ENCODE peak calls at places on chromosomes 16 and 17, in ten cellular contexts. One of them, this sample, is unnamed.
A peak's percentile ranks its signal among the peaks of the same experiment; 100 is the strongest.

GRCh38 chr16:57570301-57571070 is 28.0 kb downstream of the ADGRG5 start:
- DNase-seq in COR-L47: no peak
- DNase-seq in mucosa of gallbladder: no peak
- DNase-seq in GDM1: no peak
- DNase-seq in activated T-helper 2 cell treated with anti-CD3 and anti-CD28 coated beads, Interferon-gamma antibody, Interleukin-2, Interleukin-4, amounts not matched to agents 10 μg/mL and 5 μg/mL and 100 μg/mL, durations not matched to agents 14 hours and 24 hours and 36 hours: no peak
- DNase-seq in fibroblast of the conjunctiva: no peak
- DNase-seq in RWPE1: no peak
- DNase-seq in T-helper 2 cell: no peak
- DNase-seq in posterior cingulate gyrus: no peak
- DNase-seq in activated CD4-positive, alpha-beta memory T cell treated with anti-CD3 and anti-CD28 coated beads, Interleukin-2, amount 10 ng/mL, durations not matched to agents 7 days and 5 days: no peak
- DNase-seq in this sample: no peak

GRCh38 chr16:17529982-17530760 is 59.4 kb upstream of the XYLT1 start:
- DNase-seq in activated CD4-positive, alpha-beta memory T cell treated with anti-CD3 and anti-CD28 coated beads, Interleukin-2, amount 10 ng/mL, durations not matched to agents 7 days and 5 days: peak; percentile 51
- DNase-seq in mucosa of gallbladder: no peak
- DNase-seq in T-helper 2 cell: no peak
- DNase-seq in fibroblast of the conjunctiva: no peak
- DNase-seq in RWPE1: no peak
- DNase-seq in posterior cingulate gyrus: no peak
- DNase-seq in activated T-helper 2 cell treated with anti-CD3 and anti-CD28 coated beads, Interferon-gamma antibody, Interleukin-2, Interleukin-4, amounts not matched to agents 10 μg/mL and 5 μg/mL and 100 μg/mL, durations not matched to agents 14 hours and 24 hours and 36 hours: peak; percentile 42
- DNase-seq in GDM1: no peak
- DNase-seq in COR-L47: no peak
- DNase-seq in this sample: no peak

GRCh38 chr17:31580331-31581021 is 189.0 kb downstream of the RAB11FIP4 start:
- DNase-seq in T-helper 2 cell: no peak
- DNase-seq in RWPE1: peak; percentile 89
- DNase-seq in activated CD4-positive, alpha-beta memory T cell treated with anti-CD3 and anti-CD28 coated beads, Interleukin-2, amount 10 ng/mL, durations not matched to agents 7 days and 5 days: no peak
- DNase-seq in mucosa of gallbladder: no peak
- DNase-seq in fibroblast of the conjunctiva: no peak
- DNase-seq in GDM1: no peak
- DNase-seq in posterior cingulate gyrus: no peak
- DNase-seq in COR-L47: no peak
- DNase-seq in activated T-helper 2 cell treated with anti-CD3 and anti-CD28 coated beads, Interferon-gamma antibody, Interleukin-2, Interleukin-4, amounts not matched to agents 10 μg/mL and 5 μg/mL and 100 μg/mL, durations not matched to agents 14 hours and 24 hours and 36 hours: no peak
- DNase-seq in this sample: peak; percentile 85

GRCh38 chr16:79599837-79600635 is 501 bp downstream of the MAF start:
- DNase-seq in GDM1: peak; percentile 10
- DNase-seq in activated CD4-positive, alpha-beta memory T cell treated with anti-CD3 and anti-CD28 coated beads, Interleukin-2, amount 10 ng/mL, durations not matched to agents 7 days and 5 days: peak; percentile 67
- DNase-seq in T-helper 2 cell: no peak
- DNase-seq in posterior cingulate gyrus: peak; percentile 47
- DNase-seq in fibroblast of the conjunctiva: no peak
- DNase-seq in RWPE1: peak; percentile 41
- DNase-seq in COR-L47: no peak
- DNase-seq in activated T-helper 2 cell treated with anti-CD3 and anti-CD28 coated beads, Interferon-gamma antibody, Interleukin-2, Interleukin-4, amounts not matched to agents 10 μg/mL and 5 μg/mL and 100 μg/mL, durations not matched to agents 14 hours and 24 hours and 36 hours: peak; percentile 56
- DNase-seq in mucosa of gallbladder: peak; percentile 61
- DNase-seq in this sample: peak; percentile 73

GRCh38 chr16:8665529-8665928 is 8.9 kb upstream of the ABAT start:
- DNase-seq in COR-L47: no peak
- DNase-seq in activated CD4-positive, alpha-beta memory T cell treated with anti-CD3 and anti-CD28 coated beads, Interleukin-2, amount 10 ng/mL, durations not matched to agents 7 days and 5 days: no peak
- DNase-seq in activated T-helper 2 cell treated with anti-CD3 and anti-CD28 coated beads, Interferon-gamma antibody, Interleukin-2, Interleukin-4, amounts not matched to agents 10 μg/mL and 5 μg/mL and 100 μg/mL, durations not matched to agents 14 hours and 24 hours and 36 hours: no peak
- DNase-seq in fibroblast of the conjunctiva: no peak
- DNase-seq in posterior cingulate gyrus: no peak
- DNase-seq in mucosa of gallbladder: no peak
- DNase-seq in T-helper 2 cell: no peak
- DNase-seq in RWPE1: no peak
- DNase-seq in GDM1: no peak
- DNase-seq in this sample: no peak

GRCh38 chr17:76179496-76180467 is 38.7 kb upstream of the FOXJ1 start:
- DNase-seq in T-helper 2 cell: no peak
- DNase-seq in RWPE1: no peak
- DNase-seq in posterior cingulate gyrus: no peak
- DNase-seq in fibroblast of the conjunctiva: no peak
- DNase-seq in COR-L47: no peak
- DNase-seq in activated T-helper 2 cell treated with anti-CD3 and anti-CD28 coated beads, Interferon-gamma antibody, Interleukin-2, Interleukin-4, amounts not matched to agents 10 μg/mL and 5 μg/mL and 100 μg/mL, durations not matched to agents 14 hours and 24 hours and 36 hours: peak; percentile 44
- DNase-seq in mucosa of gallbladder: no peak
- DNase-seq in GDM1: no peak
- DNase-seq in activated CD4-positive, alpha-beta memory T cell treated with anti-CD3 and anti-CD28 coated beads, Interleukin-2, amount 10 ng/mL, durations not matched to agents 7 days and 5 days: peak; percentile 56
- DNase-seq in this sample: peak; percentile 12

GRCh38 chr16:51201604-51202003 is 50.5 kb upstream of the SALL1 start:
- DNase-seq in mucosa of gallbladder: no peak
- DNase-seq in COR-L47: no peak
- DNase-seq in fibroblast of the conjunctiva: no peak
- DNase-seq in T-helper 2 cell: no peak
- DNase-seq in RWPE1: no peak
- DNase-seq in activated T-helper 2 cell treated with anti-CD3 and anti-CD28 coated beads, Interferon-gamma antibody, Interleukin-2, Interleukin-4, amounts not matched to agents 10 μg/mL and 5 μg/mL and 100 μg/mL, durations not matched to agents 14 hours and 24 hours and 36 hours: no peak
- DNase-seq in GDM1: no peak
- DNase-seq in activated CD4-positive, alpha-beta memory T cell treated with anti-CD3 and anti-CD28 coated beads, Interleukin-2, amount 10 ng/mL, durations not matched to agents 7 days and 5 days: no peak
- DNase-seq in posterior cingulate gyrus: no peak
- DNase-seq in this sample: no peak

GRCh38 chr16:1613728-1614225 is 1.6 kb downstream of the CRAMP1 start:
- DNase-seq in activated T-helper 2 cell treated with anti-CD3 and anti-CD28 coated beads, Interferon-gamma antibody, Interleukin-2, Interleukin-4, amounts not matched to agents 10 μg/mL and 5 μg/mL and 100 μg/mL, durations not matched to agents 14 hours and 24 hours and 36 hours: no peak
- DNase-seq in fibroblast of the conjunctiva: no peak
- DNase-seq in activated CD4-positive, alpha-beta memory T cell treated with anti-CD3 and anti-CD28 coated beads, Interleukin-2, amount 10 ng/mL, durations not matched to agents 7 days and 5 days: peak; percentile 25
- DNase-seq in T-helper 2 cell: no peak
- DNase-seq in RWPE1: peak; percentile 36
- DNase-seq in GDM1: no peak
- DNase-seq in posterior cingulate gyrus: no peak
- DNase-seq in COR-L47: no peak
- DNase-seq in mucosa of gallbladder: no peak
- DNase-seq in this sample: no peak

GRCh38 chr17:28887871-28888471 is 9.6 kb downstream of the FLOT2 start:
- DNase-seq in fibroblast of the conjunctiva: no peak
- DNase-seq in mucosa of gallbladder: no peak
- DNase-seq in RWPE1: no peak
- DNase-seq in COR-L47: no peak
- DNase-seq in GDM1: no peak
- DNase-seq in activated CD4-positive, alpha-beta memory T cell treated with anti-CD3 and anti-CD28 coated beads, Interleukin-2, amount 10 ng/mL, durations not matched to agents 7 days and 5 days: no peak
- DNase-seq in posterior cingulate gyrus: no peak
- DNase-seq in T-helper 2 cell: no peak
- DNase-seq in activated T-helper 2 cell treated with anti-CD3 and anti-CD28 coated beads, Interferon-gamma antibody, Interleukin-2, Interleukin-4, amounts not matched to agents 10 μg/mL and 5 μg/mL and 100 μg/mL, durations not matched to agents 14 hours and 24 hours and 36 hours: no peak
- DNase-seq in this sample: no peak

GRCh38 chr17:80703109-80703508 is 158.5 kb downstream of the RPTOR start:
- DNase-seq in activated CD4-positive, alpha-beta memory T cell treated with anti-CD3 and anti-CD28 coated beads, Interleukin-2, amount 10 ng/mL, durations not matched to agents 7 days and 5 days: peak; percentile 47
- DNase-seq in T-helper 2 cell: no peak
- DNase-seq in GDM1: no peak
- DNase-seq in activated T-helper 2 cell treated with anti-CD3 and anti-CD28 coated beads, Interferon-gamma antibody, Interleukin-2, Interleukin-4, amounts not matched to agents 10 μg/mL and 5 μg/mL and 100 μg/mL, durations not matched to agents 14 hours and 24 hours and 36 hours: no peak
- DNase-seq in mucosa of gallbladder: no peak
- DNase-seq in RWPE1: no peak
- DNase-seq in fibroblast of the conjunctiva: no peak
- DNase-seq in COR-L47: no peak
- DNase-seq in posterior cingulate gyrus: no peak
- DNase-seq in this sample: no peak

GRCh38 chr17:48603959-48604769 is 622 bp downstream of the HOXB6 start:
- DNase-seq in mucosa of gallbladder: no peak
- DNase-seq in activated T-helper 2 cell treated with anti-CD3 and anti-CD28 coated beads, Interferon-gamma antibody, Interleukin-2, Interleukin-4, amounts not matched to agents 10 μg/mL and 5 μg/mL and 100 μg/mL, durations not matched to agents 14 hours and 24 hours and 36 hours: no peak
- DNase-seq in GDM1: no peak
- DNase-seq in posterior cingulate gyrus: no peak
- DNase-seq in T-helper 2 cell: no peak
- DNase-seq in COR-L47: no peak
- DNase-seq in activated CD4-positive, alpha-beta memory T cell treated with anti-CD3 and anti-CD28 coated beads, Interleukin-2, amount 10 ng/mL, durations not matched to agents 7 days and 5 days: no peak
- DNase-seq in RWPE1: no peak
- DNase-seq in fibroblast of the conjunctiva: no peak
- DNase-seq in this sample: no peak

GRCh38 chr17:12328204-12328603 is 307.5 kb downstream of the MAP2K4 start:
- DNase-seq in activated T-helper 2 cell treated with anti-CD3 and anti-CD28 coated beads, Interferon-gamma antibody, Interleukin-2, Interleukin-4, amounts not matched to agents 10 μg/mL and 5 μg/mL and 100 μg/mL, durations not matched to agents 14 hours and 24 hours and 36 hours: no peak
- DNase-seq in T-helper 2 cell: no peak
- DNase-seq in GDM1: no peak
- DNase-seq in COR-L47: no peak
- DNase-seq in activated CD4-positive, alpha-beta memory T cell treated with anti-CD3 and anti-CD28 coated beads, Interleukin-2, amount 10 ng/mL, durations not matched to agents 7 days and 5 days: no peak
- DNase-seq in posterior cingulate gyrus: no peak
- DNase-seq in RWPE1: no peak
- DNase-seq in fibroblast of the conjunctiva: no peak
- DNase-seq in mucosa of gallbladder: no peak
- DNase-seq in this sample: no peak

GRCh38 chr16:12067714-12068401 is 91.3 kb downstream of the SNX29 start:
- DNase-seq in RWPE1: peak; percentile 72
- DNase-seq in activated T-helper 2 cell treated with anti-CD3 and anti-CD28 coated beads, Interferon-gamma antibody, Interleukin-2, Interleukin-4, amounts not matched to agents 10 μg/mL and 5 μg/mL and 100 μg/mL, durations not matched to agents 14 hours and 24 hours and 36 hours: peak; percentile 47
- DNase-seq in fibroblast of the conjunctiva: peak; percentile 83
- DNase-seq in activated CD4-positive, alpha-beta memory T cell treated with anti-CD3 and anti-CD28 coated beads, Interleukin-2, amount 10 ng/mL, durations not matched to agents 7 days and 5 days: peak; percentile 70
- DNase-seq in GDM1: peak; percentile 67
- DNase-seq in posterior cingulate gyrus: peak; percentile 58
- DNase-seq in T-helper 2 cell: no peak
- DNase-seq in mucosa of gallbladder: peak; percentile 59
- DNase-seq in COR-L47: peak; percentile 68
- DNase-seq in this sample: peak; percentile 68

GRCh38 chr17:47295037-47295873 is 28.5 kb upstream of the EFCAB13 start:
- DNase-seq in T-helper 2 cell: no peak
- DNase-seq in mucosa of gallbladder: no peak
- DNase-seq in fibroblast of the conjunctiva: no peak
- DNase-seq in activated CD4-positive, alpha-beta memory T cell treated with anti-CD3 and anti-CD28 coated beads, Interleukin-2, amount 10 ng/mL, durations not matched to agents 7 days and 5 days: no peak
- DNase-seq in activated T-helper 2 cell treated with anti-CD3 and anti-CD28 coated beads, Interferon-gamma antibody, Interleukin-2, Interleukin-4, amounts not matched to agents 10 μg/mL and 5 μg/mL and 100 μg/mL, durations not matched to agents 14 hours and 24 hours and 36 hours: no peak
- DNase-seq in GDM1: no peak
- DNase-seq in posterior cingulate gyrus: peak; percentile 41
- DNase-seq in RWPE1: no peak
- DNase-seq in COR-L47: no peak
- DNase-seq in this sample: no peak

GRCh38 chr17:44763170-44763569 is 4.4 kb downstream of the ADAM11 start:
- DNase-seq in activated CD4-positive, alpha-beta memory T cell treated with anti-CD3 and anti-CD28 coated beads, Interleukin-2, amount 10 ng/mL, durations not matched to agents 7 days and 5 days: no peak
- DNase-seq in RWPE1: no peak
- DNase-seq in COR-L47: no peak
- DNase-seq in posterior cingulate gyrus: no peak
- DNase-seq in GDM1: no peak
- DNase-seq in fibroblast of the conjunctiva: no peak
- DNase-seq in mucosa of gallbladder: no peak
- DNase-seq in T-helper 2 cell: no peak
- DNase-seq in activated T-helper 2 cell treated with anti-CD3 and anti-CD28 coated beads, Interferon-gamma antibody, Interleukin-2, Interleukin-4, amounts not matched to agents 10 μg/mL and 5 μg/mL and 100 μg/mL, durations not matched to agents 14 hours and 24 hours and 36 hours: no peak
- DNase-seq in this sample: no peak

GRCh38 chr17:55067697-55068439 is 99.3 kb downstream of the STXBP4 start:
- DNase-seq in mucosa of gallbladder: no peak
- DNase-seq in activated T-helper 2 cell treated with anti-CD3 and anti-CD28 coated beads, Interferon-gamma antibody, Interleukin-2, Interleukin-4, amounts not matched to agents 10 μg/mL and 5 μg/mL and 100 μg/mL, durations not matched to agents 14 hours and 24 hours and 36 hours: no peak
- DNase-seq in GDM1: no peak
- DNase-seq in RWPE1: peak; percentile 12
- DNase-seq in T-helper 2 cell: no peak
- DNase-seq in activated CD4-positive, alpha-beta memory T cell treated with anti-CD3 and anti-CD28 coated beads, Interleukin-2, amount 10 ng/mL, durations not matched to agents 7 days and 5 days: no peak
- DNase-seq in posterior cingulate gyrus: no peak
- DNase-seq in fibroblast of the conjunctiva: no peak
- DNase-seq in COR-L47: peak; percentile 16
- DNase-seq in this sample: peak; percentile 51

GRCh38 chr16:4839942-4840341 is 7.1 kb downstream of the GLYR1 start:
- DNase-seq in activated T-helper 2 cell treated with anti-CD3 and anti-CD28 coated beads, Interferon-gamma antibody, Interleukin-2, Interleukin-4, amounts not matched to agents 10 μg/mL and 5 μg/mL and 100 μg/mL, durations not matched to agents 14 hours and 24 hours and 36 hours: no peak
- DNase-seq in RWPE1: no peak
- DNase-seq in fibroblast of the conjunctiva: no peak
- DNase-seq in mucosa of gallbladder: no peak
- DNase-seq in T-helper 2 cell: no peak
- DNase-seq in GDM1: no peak
- DNase-seq in posterior cingulate gyrus: no peak
- DNase-seq in COR-L47: no peak
- DNase-seq in activated CD4-positive, alpha-beta memory T cell treated with anti-CD3 and anti-CD28 coated beads, Interleukin-2, amount 10 ng/mL, durations not matched to agents 7 days and 5 days: no peak
- DNase-seq in this sample: peak; percentile 13

GRCh38 chr17:78272181-78272913 is 40.9 kb downstream of the TMEM235 start:
- DNase-seq in mucosa of gallbladder: peak; percentile 66
- DNase-seq in GDM1: no peak
- DNase-seq in posterior cingulate gyrus: no peak
- DNase-seq in RWPE1: peak; percentile 83
- DNase-seq in activated CD4-positive, alpha-beta memory T cell treated with anti-CD3 and anti-CD28 coated beads, Interleukin-2, amount 10 ng/mL, durations not matched to agents 7 days and 5 days: peak; percentile 60
- DNase-seq in COR-L47: no peak
- DNase-seq in activated T-helper 2 cell treated with anti-CD3 and anti-CD28 coated beads, Interferon-gamma antibody, Interleukin-2, Interleukin-4, amounts not matched to agents 10 μg/mL and 5 μg/mL and 100 μg/mL, durations not matched to agents 14 hours and 24 hours and 36 hours: no peak
- DNase-seq in T-helper 2 cell: no peak
- DNase-seq in fibroblast of the conjunctiva: no peak
- DNase-seq in this sample: peak; percentile 93

GRCh38 chr17:51224615-51225262 is 35.1 kb downstream of the MBTD1 start:
- DNase-seq in activated T-helper 2 cell treated with anti-CD3 and anti-CD28 coated beads, Interferon-gamma antibody, Interleukin-2, Interleukin-4, amounts not matched to agents 10 μg/mL and 5 μg/mL and 100 μg/mL, durations not matched to agents 14 hours and 24 hours and 36 hours: no peak
- DNase-seq in activated CD4-positive, alpha-beta memory T cell treated with anti-CD3 and anti-CD28 coated beads, Interleukin-2, amount 10 ng/mL, durations not matched to agents 7 days and 5 days: no peak
- DNase-seq in mucosa of gallbladder: no peak
- DNase-seq in RWPE1: no peak
- DNase-seq in GDM1: no peak
- DNase-seq in T-helper 2 cell: no peak
- DNase-seq in COR-L47: no peak
- DNase-seq in posterior cingulate gyrus: no peak
- DNase-seq in fibroblast of the conjunctiva: no peak
- DNase-seq in this sample: no peak

GRCh38 chr17:81583589-81584337 is 31.6 kb upstream of the FAAP100 start:
- DNase-seq in fibroblast of the conjunctiva: no peak
- DNase-seq in COR-L47: no peak
- DNase-seq in activated CD4-positive, alpha-beta memory T cell treated with anti-CD3 and anti-CD28 coated beads, Interleukin-2, amount 10 ng/mL, durations not matched to agents 7 days and 5 days: no peak
- DNase-seq in T-helper 2 cell: no peak
- DNase-seq in RWPE1: no peak
- DNase-seq in posterior cingulate gyrus: no peak
- DNase-seq in activated T-helper 2 cell treated with anti-CD3 and anti-CD28 coated beads, Interferon-gamma antibody, Interleukin-2, Interleukin-4, amounts not matched to agents 10 μg/mL and 5 μg/mL and 100 μg/mL, durations not matched to agents 14 hours and 24 hours and 36 hours: no peak
- DNase-seq in GDM1: no peak
- DNase-seq in mucosa of gallbladder: no peak
- DNase-seq in this sample: no peak

GRCh38 chr16:68360971-68361370 is 50.2 kb downstream of the PRMT7 start:
- DNase-seq in RWPE1: no peak
- DNase-seq in COR-L47: no peak
- DNase-seq in T-helper 2 cell: no peak
- DNase-seq in posterior cingulate gyrus: no peak
- DNase-seq in GDM1: no peak
- DNase-seq in fibroblast of the conjunctiva: no peak
- DNase-seq in activated T-helper 2 cell treated with anti-CD3 and anti-CD28 coated beads, Interferon-gamma antibody, Interleukin-2, Interleukin-4, amounts not matched to agents 10 μg/mL and 5 μg/mL and 100 μg/mL, durations not matched to agents 14 hours and 24 hours and 36 hours: no peak
- DNase-seq in mucosa of gallbladder: no peak
- DNase-seq in activated CD4-positive, alpha-beta memory T cell treated with anti-CD3 and anti-CD28 coated beads, Interleukin-2, amount 10 ng/mL, durations not matched to agents 7 days and 5 days: no peak
- DNase-seq in this sample: no peak

GRCh38 chr17:5044630-5045029 is 9.4 kb upstream of the SLC52A1 start:
- DNase-seq in mucosa of gallbladder: no peak
- DNase-seq in T-helper 2 cell: no peak
- DNase-seq in posterior cingulate gyrus: no peak
- DNase-seq in GDM1: no peak
- DNase-seq in activated CD4-positive, alpha-beta memory T cell treated with anti-CD3 and anti-CD28 coated beads, Interleukin-2, amount 10 ng/mL, durations not matched to agents 7 days and 5 days: no peak
- DNase-seq in RWPE1: no peak
- DNase-seq in fibroblast of the conjunctiva: no peak
- DNase-seq in activated T-helper 2 cell treated with anti-CD3 and anti-CD28 coated beads, Interferon-gamma antibody, Interleukin-2, Interleukin-4, amounts not matched to agents 10 μg/mL and 5 μg/mL and 100 μg/mL, durations not matched to agents 14 hours and 24 hours and 36 hours: no peak
- DNase-seq in COR-L47: no peak
- DNase-seq in this sample: no peak

GRCh38 chr17:15896277-15896676 is 48.7 kb upstream of the ADORA2B start:
- DNase-seq in mucosa of gallbladder: no peak
- DNase-seq in T-helper 2 cell: no peak
- DNase-seq in activated CD4-positive, alpha-beta memory T cell treated with anti-CD3 and anti-CD28 coated beads, Interleukin-2, amount 10 ng/mL, durations not matched to agents 7 days and 5 days: no peak
- DNase-seq in RWPE1: no peak
- DNase-seq in COR-L47: no peak
- DNase-seq in GDM1: no peak
- DNase-seq in fibroblast of the conjunctiva: no peak
- DNase-seq in posterior cingulate gyrus: no peak
- DNase-seq in activated T-helper 2 cell treated with anti-CD3 and anti-CD28 coated beads, Interferon-gamma antibody, Interleukin-2, Interleukin-4, amounts not matched to agents 10 μg/mL and 5 μg/mL and 100 μg/mL, durations not matched to agents 14 hours and 24 hours and 36 hours: no peak
- DNase-seq in this sample: no peak

GRCh38 chr17:77834170-77835115 is 124.1 kb upstream of the TNRC6C start:
- DNase-seq in posterior cingulate gyrus: peak; percentile 55
- DNase-seq in fibroblast of the conjunctiva: peak; percentile 53
- DNase-seq in mucosa of gallbladder: peak; percentile 79
- DNase-seq in T-helper 2 cell: peak; percentile 37
- DNase-seq in activated T-helper 2 cell treated with anti-CD3 and anti-CD28 coated beads, Interferon-gamma antibody, Interleukin-2, Interleukin-4, amounts not matched to agents 10 μg/mL and 5 μg/mL and 100 μg/mL, durations not matched to agents 14 hours and 24 hours and 36 hours: peak; percentile 62
- DNase-seq in GDM1: peak; percentile 70
- DNase-seq in COR-L47: no peak
- DNase-seq in activated CD4-positive, alpha-beta memory T cell treated with anti-CD3 and anti-CD28 coated beads, Interleukin-2, amount 10 ng/mL, durations not matched to agents 7 days and 5 days: peak; percentile 75
- DNase-seq in RWPE1: peak; percentile 88
- DNase-seq in this sample: peak; percentile 65

GRCh38 chr16:4233431-4233830 is 8.4 kb downstream of the SRL start:
- DNase-seq in fibroblast of the conjunctiva: no peak
- DNase-seq in RWPE1: no peak
- DNase-seq in COR-L47: no peak
- DNase-seq in mucosa of gallbladder: no peak
- DNase-seq in activated T-helper 2 cell treated with anti-CD3 and anti-CD28 coated beads, Interferon-gamma antibody, Interleukin-2, Interleukin-4, amounts not matched to agents 10 μg/mL and 5 μg/mL and 100 μg/mL, durations not matched to agents 14 hours and 24 hours and 36 hours: no peak
- DNase-seq in activated CD4-positive, alpha-beta memory T cell treated with anti-CD3 and anti-CD28 coated beads, Interleukin-2, amount 10 ng/mL, durations not matched to agents 7 days and 5 days: no peak
- DNase-seq in T-helper 2 cell: no peak
- DNase-seq in GDM1: no peak
- DNase-seq in posterior cingulate gyrus: no peak
- DNase-seq in this sample: no peak

GRCh38 chr17:14048169-14048568 is 21.1 kb upstream of the COX10 start:
- DNase-seq in T-helper 2 cell: no peak
- DNase-seq in posterior cingulate gyrus: no peak
- DNase-seq in fibroblast of the conjunctiva: no peak
- DNase-seq in GDM1: no peak
- DNase-seq in mucosa of gallbladder: no peak
- DNase-seq in activated CD4-positive, alpha-beta memory T cell treated with anti-CD3 and anti-CD28 coated beads, Interleukin-2, amount 10 ng/mL, durations not matched to agents 7 days and 5 days: no peak
- DNase-seq in activated T-helper 2 cell treated with anti-CD3 and anti-CD28 coated beads, Interferon-gamma antibody, Interleukin-2, Interleukin-4, amounts not matched to agents 10 μg/mL and 5 μg/mL and 100 μg/mL, durations not matched to agents 14 hours and 24 hours and 36 hours: no peak
- DNase-seq in RWPE1: no peak
- DNase-seq in COR-L47: no peak
- DNase-seq in this sample: no peak

GRCh38 chr17:41678907-41679739 is 9.6 kb upstream of the EIF1 start:
- DNase-seq in GDM1: peak; percentile 83
- DNase-seq in COR-L47: no peak
- DNase-seq in fibroblast of the conjunctiva: no peak
- DNase-seq in activated T-helper 2 cell treated with anti-CD3 and anti-CD28 coated beads, Interferon-gamma antibody, Interleukin-2, Interleukin-4, amounts not matched to agents 10 μg/mL and 5 μg/mL and 100 μg/mL, durations not matched to agents 14 hours and 24 hours and 36 hours: peak; percentile 79
- DNase-seq in T-helper 2 cell: no peak
- DNase-seq in mucosa of gallbladder: no peak
- DNase-seq in activated CD4-positive, alpha-beta memory T cell treated with anti-CD3 and anti-CD28 coated beads, Interleukin-2, amount 10 ng/mL, durations not matched to agents 7 days and 5 days: peak; percentile 84
- DNase-seq in RWPE1: no peak
- DNase-seq in posterior cingulate gyrus: no peak
- DNase-seq in this sample: peak; percentile 79

GRCh38 chr16:74480150-74481029 is 59.1 kb upstream of the CLEC18B start:
- DNase-seq in mucosa of gallbladder: peak; percentile 91
- DNase-seq in activated T-helper 2 cell treated with anti-CD3 and anti-CD28 coated beads, Interferon-gamma antibody, Interleukin-2, Interleukin-4, amounts not matched to agents 10 μg/mL and 5 μg/mL and 100 μg/mL, durations not matched to agents 14 hours and 24 hours and 36 hours: no peak
- DNase-seq in activated CD4-positive, alpha-beta memory T cell treated with anti-CD3 and anti-CD28 coated beads, Interleukin-2, amount 10 ng/mL, durations not matched to agents 7 days and 5 days: no peak
- DNase-seq in fibroblast of the conjunctiva: peak; percentile 37
- DNase-seq in T-helper 2 cell: no peak
- DNase-seq in RWPE1: peak; percentile 90
- DNase-seq in posterior cingulate gyrus: no peak
- DNase-seq in COR-L47: no peak
- DNase-seq in GDM1: no peak
- DNase-seq in this sample: peak; percentile 50